ENCODE peak calls at places on chromosome 17, in four cellular contexts. E is NCI-H748 treated with DMSO at 0.1 percent for 48 hours; Z is GM23338; Y is activated CD4-positive, alpha-beta T cell treated with anti-CD3 and anti-CD28 coated beads for 4 hours. K is an unnamed sample.

GRCh38 chr17:49987681-49988441 is 7.2 kb downstream of the DLX3 start:
- DNase-seq in E (no peak), Y (no peak), Z (peak), K (peak)

GRCh38 chr17:67435122-67435521 is 58.0 kb downstream of the PITPNC1 start:
- DNase-seq in E (no peak), Y (peak), Z (no peak), K (no peak)

GRCh38 chr17:4482338-4483011 is 16.2 kb upstream of the SPNS2 start:
- DNase-seq in E (no peak), Z (no peak), Y (no peak), K (no peak)

GRCh38 chr17:60525624-60526514 is at the start of gene APPBP2:
- DNase-seq in Y (peak), E (peak), Z (peak), K (peak)

GRCh38 chr17:71975998-71976649 is 144.7 kb upstream of the SOX9 start:
- DNase-seq in E (no peak), Y (no peak), Z (peak), K (no peak)

GRCh38 chr17:65876985-65877384 is 314.9 kb downstream of the CEP112 start:
- DNase-seq in E (no peak), Z (no peak), Y (no peak), K (no peak)

GRCh38 chr17:76237859-76238313 is 2.4 kb downstream of the RNF157 start:
- DNase-seq in E (no peak), Y (no peak), Z (no peak), K (no peak)

GRCh38 chr17:18248300-18248731 is 10.2 kb downstream of the FLII start:
- DNase-seq in Z (peak), E (peak), Y (peak), K (peak)

GRCh38 chr17:50443492-50444051 is 17.6 kb downstream of the ACSF2 start:
- DNase-seq in Y (no peak), Z (no peak), E (no peak), K (no peak)

GRCh38 chr17:83196088-83196765 is 116.8 kb downstream of the METRNL start:
- DNase-seq in E (no peak), Z (no peak), Y (no peak), K (no peak)

GRCh38 chr17:2433696-2434095 is 32.8 kb upstream of the MNT start:
- DNase-seq in Z (peak), E (no peak), Y (no peak), K (no peak)

GRCh38 chr17:67594115-67594878 is 123.4 kb upstream of the NOL11 start:
- DNase-seq in Y (no peak), E (no peak), Z (no peak), K (no peak)

GRCh38 chr17:33292184-33292980 is 713 bp downstream of the ASIC2 start:
- DNase-seq in E (no peak), Y (no peak), Z (peak), K (peak)

GRCh38 chr17:50482516-50482915 is 3.9 kb downstream of the RSAD1 start:
- DNase-seq in Y (peak), Z (peak), E (peak), K (peak)

GRCh38 chr17:16938031-16938430 is 33.9 kb downstream of the TNFRSF13B start:
- DNase-seq in E (no peak), Z (no peak), Y (no peak), K (no peak)

GRCh38 chr17:50337956-50338355 is 8.0 kb upstream of the XYLT2 start:
- DNase-seq in E (no peak), Y (no peak), Z (no peak), K (no peak)

GRCh38 chr17:67992541-67993152 is 3.6 kb downstream of the C17orf58 start:
- DNase-seq in E (no peak), Z (peak), Y (no peak), K (no peak)

GRCh38 chr17:13575922-13576419 is 25.8 kb downstream of the HS3ST3A1 start:
- DNase-seq in E (no peak), Z (peak), Y (no peak), K (no peak)

GRCh38 chr17:75779250-75779986 is 5.2 kb upstream of the UNK start:
- DNase-seq in Y (peak), Z (peak), E (peak), K (peak)

GRCh38 chr17:46720408-46720807 is 98.1 kb downstream of the WNT3 start:
- DNase-seq in Y (no peak), Z (no peak), E (no peak), K (no peak)

GRCh38 chr17:83199500-83200201 is 120.2 kb downstream of the METRNL start:
- DNase-seq in Y (peak), Z (no peak), E (no peak), K (no peak)

GRCh38 chr17:63659850-63660249 is 37.6 kb downstream of the MAP3K3 start:
- DNase-seq in E (no peak), Z (no peak), Y (no peak), K (no peak)

GRCh38 chr17:9644910-9645751 is at the start of gene USP43:
- DNase-seq in Y (no peak), E (peak), Z (peak), K (peak)

GRCh38 chr17:202501-202951 is 21.1 kb upstream of the DOC2B start:
- DNase-seq in E (no peak), Y (no peak), Z (no peak), K (no peak)

GRCh38 chr17:79349506-79350400 is 261.1 kb downstream of the RBFOX3 start:
- DNase-seq in Z (no peak), E (no peak), Y (no peak), K (no peak)

GRCh38 chr17:82445542-82445941 is 5.0 kb downstream of the CYBC1 start:
- DNase-seq in Y (no peak), Z (no peak), E (no peak), K (no peak)

GRCh38 chr17:3792481-3792880 is 8.5 kb downstream of the ITGAE start:
- DNase-seq in E (no peak), Z (no peak), Y (no peak), K (no peak)

GRCh38 chr17:34993031-34993430 is 12.7 kb downstream of the LIG3 start:
- DNase-seq in Z (no peak), Y (no peak), E (no peak), K (no peak)

GRCh38 chr17:8922923-8923322 is 42.6 kb downstream of the PIK3R5 start:
- DNase-seq in Z (no peak), E (no peak), Y (no peak), K (no peak)

GRCh38 chr17:79500738-79501533 is 109.9 kb downstream of the RBFOX3 start:
- DNase-seq in Z (no peak), E (no peak), Y (no peak), K (no peak)

GRCh38 chr17:35774499-35774898 is 13.8 kb downstream of the C17orf50 start:
- DNase-seq in E (no peak), Y (no peak), Z (no peak), K (no peak)

GRCh38 chr17:50355336-50355700 is 9.4 kb downstream of the XYLT2 start:
- DNase-seq in E (no peak), Z (no peak), Y (no peak), K (no peak)

GRCh38 chr17:57107498-57108101 is 22.6 kb downstream of the AKAP1 start:
- DNase-seq in E (no peak), Y (no peak), Z (no peak), K (no peak)

GRCh38 chr17:68611353-68612227 is 10.4 kb upstream of the FAM20A start:
- DNase-seq in Y (no peak), E (no peak), Z (no peak), K (no peak)

GRCh38 chr17:80095844-80096475 is 5.4 kb upstream of the GAA start:
- DNase-seq in Z (no peak), E (no peak), Y (no peak), K (no peak)

GRCh38 chr17:80907281-80907680 is 84.4 kb upstream of the CHMP6 start:
- DNase-seq in E (no peak), Y (no peak), Z (no peak), K (no peak)

GRCh38 chr17:36703860-36704266 is 102.5 kb downstream of the MRM1 start:
- DNase-seq in E (no peak), Y (peak), Z (peak), K (no peak)

GRCh38 chr17:68777243-68777855 is 176.2 kb upstream of the FAM20A start:
- DNase-seq in E (peak), Z (peak), Y (peak), K (peak)

GRCh38 chr17:77208217-77208808 is 67.5 kb downstream of the SEC14L1 start:
- DNase-seq in Y (no peak), E (no peak), Z (peak), K (no peak)

K was measured in NCI-H1105.